ENCODE peak calls at places on chromosomes 16 and 17, in six cellular contexts. V is esophagus squamous epithelium, T is B cell, B is neural crest cell, E is foreskin keratinocyte, M is progenitor cell of endocrine pancreas. D is an unnamed sample.

GRCh38 chr16:86567701-86568571 is 1.3 kb downstream of the FOXC2 start:
- DNase-seq in E (no peak), M (no peak), V (no peak), B (no peak), T (peak), D (peak)

GRCh38 chr17:2723997-2724782 is 12.6 kb upstream of the CLUH start:
- DNase-seq in M (no peak), T (no peak), B (no peak), V (no peak), E (peak), D (peak)

GRCh38 chr17:81036128-81036891 is 1.4 kb downstream of the BAIAP2 start:
- DNase-seq in E (no peak), V (no peak), T (no peak), M (no peak), B (no peak), D (no peak)

GRCh38 chr16:56609463-56609921 is 1.1 kb downstream of the MT2A start:
- DNase-seq in V (peak), B (no peak), M (no peak), E (peak), T (peak), D (no peak)

GRCh38 chr16:54363760-54364159 is 77.2 kb upstream of the IRX3 start:
- DNase-seq in V (no peak), B (no peak), T (no peak), M (no peak), E (no peak), D (no peak)

GRCh38 chr17:28347261-28347891 is 10.0 kb downstream of the POLDIP2 start:
- DNase-seq in E (peak), M (no peak), B (no peak), T (no peak), V (no peak), D (no peak)

GRCh38 chr16:85046957-85047866 is 19.6 kb downstream of the KIAA0513 start:
- DNase-seq in B (no peak), E (no peak), V (no peak), M (no peak), T (no peak), D (no peak)

GRCh38 chr17:40352779-40353394 is 11.7 kb downstream of the GJD3 start:
- DNase-seq in T (peak), B (no peak), E (no peak), M (no peak), V (no peak), D (no peak)

GRCh38 chr16:26801628-26802027 is 265.1 kb upstream of the C16orf82 start:
- DNase-seq in B (no peak), E (no peak), V (no peak), M (no peak), T (no peak), D (no peak)

GRCh38 chr16:12176051-12176450 is 199.5 kb downstream of the SNX29 start:
- DNase-seq in E (no peak), T (no peak), V (no peak), B (no peak), M (no peak), D (no peak)

GRCh38 chr16:14957576-14958322 is 17.1 kb upstream of the PDXDC1 start:
- DNase-seq in M (no peak), T (peak), B (no peak), V (no peak), E (no peak), D (no peak)

GRCh38 chr17:48819466-48819865 is 2.4 kb upstream of the TTLL6 start:
- DNase-seq in T (no peak), M (no peak), E (no peak), V (no peak), B (no peak), D (no peak)

GRCh38 chr16:11585460-11586374 is 1.0 kb downstream of the LITAF start:
- DNase-seq in E (no peak), T (peak), B (no peak), V (no peak), M (no peak), D (no peak)

GRCh38 chr17:83099086-83099540 is 19.7 kb downstream of the METRNL start:
- DNase-seq in V (no peak), M (no peak), T (no peak), B (no peak), E (no peak), D (no peak)

GRCh38 chr17:79790805-79791353 is 6.0 kb downstream of the CBX8 start:
- DNase-seq in T (peak), B (no peak), V (no peak), E (no peak), M (no peak), D (no peak)

GRCh38 chr17:34201767-34202166 is 53.3 kb upstream of the CCL2 start:
- DNase-seq in M (no peak), B (no peak), T (no peak), V (no peak), E (no peak), D (no peak)

GRCh38 chr17:82985436-82985820 is 94.0 kb upstream of the METRNL start:
- DNase-seq in V (no peak), M (no peak), B (no peak), T (no peak), E (no peak), D (no peak)

GRCh38 chr16:87492721-87493554 is at the start of gene ZCCHC14:
- DNase-seq in B (peak), V (peak), M (peak), E (peak), T (peak), D (peak)

GRCh38 chr17:39014795-39015545 is 47.8 kb upstream of the FBXO47 start:
- DNase-seq in T (no peak), V (no peak), M (no peak), B (no peak), E (no peak), D (no peak)

GRCh38 chr16:87834668-87835473 is 34.4 kb downstream of the SLC7A5 start:
- DNase-seq in M (no peak), T (no peak), E (no peak), V (no peak), B (no peak), D (no peak)

GRCh38 chr17:74445156-74445555 is 13.3 kb downstream of the GPRC5C start:
- DNase-seq in E (no peak), M (no peak), V (no peak), B (no peak), T (no peak), D (no peak)

GRCh38 chr17:18970582-18971480 is 18.9 kb downstream of the SLC5A10 start:
- DNase-seq in M (no peak), T (no peak), B (no peak), E (no peak), V (no peak), D (no peak)

GRCh38 chr17:44677136-44677535 is 12.4 kb downstream of the CCDC43 start:
- DNase-seq in M (no peak), T (no peak), E (no peak), V (no peak), B (no peak), D (no peak)

GRCh38 chr17:80838381-80839345 is 153.0 kb upstream of the CHMP6 start:
- DNase-seq in V (no peak), B (no peak), E (no peak), T (no peak), M (no peak), D (no peak)

GRCh38 chr16:31409433-31409832 is 16.3 kb downstream of the ITGAD start:
- DNase-seq in V (no peak), E (peak), M (no peak), T (no peak), B (no peak), D (no peak)

GRCh38 chr16:1080801-1081733 is 8.5 kb downstream of the SSTR5 start:
- DNase-seq in V (no peak), T (no peak), E (no peak), M (no peak), B (no peak), D (no peak)

GRCh38 chr16:1505073-1505844 is 12.1 kb downstream of the TELO2 start:
- DNase-seq in V (no peak), M (no peak), B (no peak), E (no peak), T (no peak), D (no peak)

GRCh38 chr16:630815-631405 is at the start of gene WFIKKN1:
- DNase-seq in B (peak), M (peak), E (no peak), V (no peak), T (peak), D (peak)

GRCh38 chr17:66451188-66452149 is 149.1 kb downstream of the PRKCA start:
- DNase-seq in V (no peak), M (no peak), B (peak), T (no peak), E (no peak), D (peak)

GRCh38 chr16:56611281-56611833 is 3.0 kb downstream of the MT2A start:
- DNase-seq in B (no peak), M (no peak), T (no peak), E (no peak), V (no peak), D (no peak)

GRCh38 chr17:15404116-15404730 is 62.8 kb upstream of the TEKT3 start:
- DNase-seq in M (no peak), E (no peak), T (no peak), B (no peak), V (no peak), D (no peak)

GRCh38 chr17:81900181-81900820 is 1.7 kb upstream of the NPB start:
- DNase-seq in T (peak), V (no peak), E (peak), M (no peak), B (no peak), D (no peak)

GRCh38 chr16:88640520-88641247 is 2.3 kb downstream of the IL17C start:
- DNase-seq in E (no peak), B (no peak), T (peak), M (no peak), V (no peak), D (no peak)

GRCh38 chr17:77453613-77454559 is 313.1 kb downstream of the SEC14L1 start:
- DNase-seq in M (no peak), T (no peak), V (no peak), E (peak), B (no peak), D (no peak)

GRCh38 chr17:31596382-31597323 is 205.2 kb downstream of the RAB11FIP4 start:
- DNase-seq in B (no peak), E (peak), M (no peak), T (peak), V (no peak), D (peak)

GRCh38 chr16:6341993-6342392 is 990.7 kb upstream of the RBFOX1 start:
- DNase-seq in M (no peak), E (no peak), B (no peak), T (no peak), V (no peak), D (no peak)

GRCh38 chr17:6024576-6024975 is 45.6 kb upstream of the WSCD1 start:
- DNase-seq in T (no peak), E (no peak), B (no peak), V (no peak), M (no peak), D (no peak)

GRCh38 chr17:57463103-57463885 is 207.0 kb downstream of the MSI2 start:
- DNase-seq in B (no peak), M (no peak), T (no peak), V (no peak), E (peak), D (no peak)

GRCh38 chr17:82097187-82097918 is 683 bp downstream of the FASN start:
- DNase-seq in M (peak), B (peak), T (no peak), E (no peak), V (no peak), D (peak)

GRCh38 chr16:24539850-24540484 is 601 bp downstream of the RBBP6 start:
- DNase-seq in V (no peak), B (peak), M (no peak), E (no peak), T (no peak), D (peak)

GRCh38 chr16:24540575-24541240 is 1.3 kb downstream of the RBBP6 start:
- DNase-seq in E (no peak), B (no peak), M (no peak), T (no peak), V (no peak), D (no peak)

GRCh38 chr16:24537474-24538337 is 1.7 kb upstream of the RBBP6 start:
- DNase-seq in B (no peak), V (no peak), M (no peak), E (no peak), T (no peak), D (no peak)

GRCh38 chr16:24539295-24539849 is at the start of gene RBBP6:
- DNase-seq in E (peak), T (peak), B (peak), M (peak), V (peak), D (peak)

DNA sequence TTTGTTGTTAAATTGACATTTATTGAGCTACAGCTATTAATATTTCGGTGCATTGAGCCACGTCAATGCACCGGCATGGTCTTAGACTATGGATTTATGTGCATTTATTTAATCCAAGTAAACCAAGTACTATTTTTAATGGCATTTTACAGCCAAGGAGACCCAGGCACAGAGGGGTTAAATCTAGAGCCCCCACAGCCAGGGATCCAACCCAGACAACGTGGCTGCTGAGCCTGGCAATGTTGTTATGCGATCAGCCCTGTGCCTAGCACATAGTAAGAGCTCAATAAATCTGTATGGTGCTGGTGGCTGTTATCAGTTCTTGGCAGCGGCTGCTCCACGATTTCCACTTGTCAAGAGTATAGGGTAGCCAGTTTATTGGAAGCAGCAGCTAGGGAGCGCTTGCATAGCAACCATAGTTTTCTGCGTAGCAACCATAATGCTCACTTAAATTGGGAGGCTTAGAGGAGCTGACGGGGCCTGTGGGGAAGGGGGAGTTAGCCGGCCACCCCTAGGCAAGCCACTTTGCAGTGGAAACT is 541 bp upstream of the RBBP6 start:
- DNase-seq in V (no peak), B (no peak), T (no peak), M (no peak), E (no peak), D (no peak)
- TF ChIP-seq CTCF in V (no peak), B (no peak), T (no peak), M (no peak), E (no peak), D (no peak)

DNA sequence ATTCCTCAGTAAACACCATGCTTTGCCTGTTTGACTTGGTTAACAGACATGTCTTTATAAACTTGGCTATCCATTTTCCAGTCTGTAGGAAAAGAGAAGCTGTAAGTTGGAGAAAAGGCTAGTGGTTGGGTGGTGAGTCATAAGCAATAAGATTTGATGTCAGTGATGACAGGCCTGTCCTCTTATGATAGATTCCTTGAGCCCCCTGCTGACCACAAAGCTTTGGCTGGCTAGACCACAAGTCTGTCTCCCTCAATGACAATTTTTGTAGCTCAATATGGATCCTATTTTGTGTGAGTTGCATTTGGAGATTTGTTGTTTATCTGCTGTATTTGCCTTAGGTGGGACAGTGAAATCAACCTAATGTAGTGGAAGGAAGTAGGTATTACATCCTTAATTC is 67.6 kb downstream of the SIAH1 start:
- DNase-seq in B (no peak), E (peak), M (no peak), T (no peak), V (no peak), D (no peak)
- TF ChIP-seq CTCF in B (no peak), E (peak), M (no peak), T (no peak), V (no peak), D (peak)

DNA sequence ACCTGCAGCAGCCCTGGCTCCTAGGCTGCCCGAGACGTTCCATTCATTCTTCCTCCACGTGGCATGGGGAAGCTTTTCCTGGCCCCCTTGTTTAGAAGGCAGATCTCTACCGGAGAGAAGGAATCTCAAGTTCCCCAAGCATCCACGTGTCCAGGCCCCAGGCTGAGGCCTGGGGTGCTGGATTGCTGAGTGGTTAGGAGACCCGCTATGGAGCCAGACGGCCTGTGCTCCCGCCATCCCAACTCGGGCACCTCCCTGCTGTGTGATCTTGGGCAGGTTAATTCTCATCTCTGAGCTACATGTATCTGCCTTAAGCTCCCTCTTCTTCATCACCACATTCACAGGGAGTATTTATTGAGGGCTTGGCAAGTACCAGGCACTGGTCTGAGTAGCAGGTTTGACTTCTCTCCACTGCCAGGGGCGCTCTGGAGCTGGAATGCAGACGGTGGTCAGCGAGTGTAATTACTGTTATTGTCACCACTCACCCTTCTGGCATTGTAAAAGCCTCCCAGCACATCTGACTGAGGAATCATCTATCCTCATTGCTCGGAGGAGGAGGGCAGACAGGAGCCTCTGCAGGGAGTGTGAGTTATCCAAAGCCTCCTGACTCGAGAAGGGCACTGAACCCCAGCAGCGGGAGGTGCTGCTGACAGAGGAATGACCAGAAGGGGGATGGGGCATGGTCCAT is 1.1 kb upstream of the ADGRG1 start:
- DNase-seq in M (no peak), B (no peak), E (peak), V (no peak), T (no peak), D (peak)
- TF ChIP-seq CTCF in M (peak), B (peak), E (no peak), V (no peak), T (no peak), D (no peak)

GRCh38 chr16:90078594-90078895 is 1.4 kb upstream of the PRDM7 start:
- DNase-seq in V (no peak), T (no peak), E (no peak), B (no peak), M (no peak), D (no peak)

GRCh38 chr16:90083139-90083538 is 6.0 kb upstream of the PRDM7 start:
- DNase-seq in E (no peak), T (no peak), M (no peak), V (no peak), B (no peak), D (no peak)

GRCh38 chr16:90077240-90077756 is at the start of gene PRDM7:
- DNase-seq in T (peak), E (peak), B (peak), M (peak), V (peak), D (peak)

GRCh38 chr16:90081606-90081970 is 4.5 kb upstream of the PRDM7 start:
- DNase-seq in T (no peak), V (no peak), M (no peak), B (no peak), E (no peak), D (peak)

GRCh38 chr16:90077757-90078593 is 844 bp upstream of the PRDM7 start:
- DNase-seq in T (peak), M (no peak), V (no peak), B (no peak), E (no peak), D (no peak)
- TF ChIP-seq CTCF in T (no peak), M (no peak), V (peak), B (no peak), E (no peak), D (no peak)

DNA sequence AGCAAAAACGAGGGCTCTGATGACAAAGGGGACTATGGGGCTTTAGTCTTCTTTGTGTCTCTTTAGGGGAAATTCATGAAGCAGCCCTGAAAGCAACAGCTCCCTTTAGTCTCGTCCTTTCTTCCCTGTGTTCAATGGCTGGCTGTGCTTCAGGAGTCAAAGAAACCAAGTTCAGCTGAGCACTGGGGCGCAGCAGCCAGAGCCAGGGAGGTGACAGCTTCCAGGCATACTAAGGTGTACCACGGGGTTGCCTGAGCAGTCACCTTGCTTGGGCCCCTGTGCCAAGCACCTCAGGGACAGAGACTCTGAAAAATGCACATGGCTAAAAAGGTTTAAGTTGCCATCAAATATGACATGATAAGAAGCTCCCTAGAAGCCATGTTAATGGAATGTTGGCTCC is 14.8 kb upstream of the SREBF1 start:
- DNase-seq in V (no peak), M (no peak), B (no peak), E (no peak), T (no peak), D (no peak)
- TF ChIP-seq CTCF in V (no peak), M (no peak), B (no peak), E (no peak), T (no peak), D (no peak)

DNA sequence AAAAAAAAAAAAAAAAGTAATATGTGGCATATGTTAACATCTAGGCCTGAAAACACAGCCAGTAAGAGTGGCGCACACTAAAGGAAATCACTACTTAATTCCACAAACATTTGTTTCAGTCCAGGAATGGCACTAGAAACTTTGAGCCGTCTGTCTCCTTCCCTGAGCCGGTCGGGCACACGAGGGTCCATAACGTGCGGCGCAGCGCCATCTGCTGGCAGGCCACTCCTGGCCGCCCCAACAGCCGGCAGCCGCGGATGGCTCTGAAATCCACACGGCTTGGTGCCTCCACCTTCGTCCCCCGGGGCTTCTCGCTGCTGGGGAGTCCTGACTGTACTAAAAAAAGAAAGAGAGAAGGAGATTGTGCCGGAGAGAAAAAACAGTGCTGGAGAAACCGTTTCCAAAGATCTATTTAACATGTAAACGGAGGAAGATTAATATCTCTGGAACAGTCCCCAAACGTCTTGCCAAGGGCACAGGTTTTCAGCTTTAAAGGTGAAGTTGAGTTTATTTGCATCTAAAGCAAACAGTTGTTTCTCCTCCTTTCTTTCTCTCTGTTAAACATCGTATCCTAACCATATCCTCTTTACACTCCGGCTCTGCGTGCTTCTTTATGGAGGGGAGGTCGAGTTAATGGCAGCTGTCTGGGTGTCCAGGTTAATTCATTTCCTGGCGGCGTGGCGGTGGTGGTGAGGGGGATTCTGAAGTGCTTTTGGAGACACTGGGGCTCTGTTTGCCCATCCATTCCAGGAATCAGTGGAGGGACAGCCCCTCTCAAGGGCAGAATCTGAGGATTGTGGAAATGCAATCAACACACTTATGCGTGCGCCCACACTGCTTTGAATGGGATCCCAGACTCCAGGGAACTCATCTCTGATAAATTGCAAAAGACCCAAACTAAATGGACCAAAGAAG is 611.3 kb upstream of the SALL1 start:
- DNase-seq in E (peak), V (no peak), B (peak), T (peak), M (peak), D (peak)
- TF ChIP-seq CTCF in E (peak), V (peak), B (peak), T (peak), M (peak), D (peak)

D was measured in endothelial cell.